ENCODE peak calls at places on chromosome 2, in four cellular contexts. One of them, this sample, is unnamed.

GRCh38 chr2:43224571-43225092 is 1.8 kb downstream of the ZFP36L2 start:
- DNase-seq in HepG2: no peak
- DNase-seq in H1: no peak
- DNase-seq in GM12878: no peak
- DNase-seq in this sample: no peak

GRCh38 chr2:191421950-191422349 is 176.7 kb downstream of the MYO1B start:
- DNase-seq in HepG2: no peak
- DNase-seq in H1: no peak
- DNase-seq in GM12878: no peak
- DNase-seq in this sample: no peak

GRCh38 chr2:128260239-128261138 is 58.2 kb downstream of the HS6ST1 start:
- DNase-seq in HepG2: peak
- DNase-seq in H1: peak
- DNase-seq in GM12878: no peak
- DNase-seq in this sample: no peak

GRCh38 chr2:83665894-83666293 is 793.2 kb downstream of the SUCLG1 start:
- DNase-seq in HepG2: peak
- DNase-seq in H1: no peak
- DNase-seq in GM12878: no peak
- DNase-seq in this sample: no peak

GRCh38 chr2:206774871-206775270 is 9.5 kb downstream of the FASTKD2 start:
- DNase-seq in HepG2: no peak
- DNase-seq in H1: no peak
- DNase-seq in GM12878: no peak
- DNase-seq in this sample: no peak

GRCh38 chr2:41400057-41400665 is 647.7 kb upstream of the PKDCC start:
- DNase-seq in HepG2: peak
- DNase-seq in H1: no peak
- DNase-seq in GM12878: no peak
- DNase-seq in this sample: peak

GRCh38 chr2:196130039-196130825 is 41.1 kb downstream of the STK17B start:
- DNase-seq in HepG2: no peak
- DNase-seq in H1: no peak
- DNase-seq in GM12878: no peak
- DNase-seq in this sample: no peak

GRCh38 chr2:45851576-45852304 is 200.3 kb downstream of the PRKCE start:
- DNase-seq in HepG2: no peak
- DNase-seq in H1: no peak
- DNase-seq in GM12878: no peak
- DNase-seq in this sample: no peak

GRCh38 chr2:45992021-45992745 is 305.0 kb upstream of the EPAS1 start:
- DNase-seq in HepG2: peak
- DNase-seq in H1: no peak
- DNase-seq in GM12878: no peak
- DNase-seq in this sample: no peak

GRCh38 chr2:231200805-231201474 is 2.5 kb downstream of the ARMC9 start:
- DNase-seq in HepG2: no peak
- DNase-seq in H1: no peak
- DNase-seq in GM12878: no peak
- DNase-seq in this sample: no peak

GRCh38 chr2:64748561-64748960 is 94.8 kb upstream of the SERTAD2 start:
- DNase-seq in HepG2: no peak
- DNase-seq in H1: no peak
- DNase-seq in GM12878: no peak
- DNase-seq in this sample: no peak

GRCh38 chr2:226701052-226701451 is 98.6 kb downstream of the IRS1 start:
- DNase-seq in HepG2: no peak
- DNase-seq in H1: no peak
- DNase-seq in GM12878: no peak
- DNase-seq in this sample: no peak

GRCh38 chr2:95044598-95044997 is 19.1 kb downstream of the MAL start:
- DNase-seq in HepG2: no peak
- DNase-seq in H1: no peak
- DNase-seq in GM12878: no peak
- DNase-seq in this sample: no peak

GRCh38 chr2:3377279-3377611 is 373 bp downstream of the EIPR1 start:
- DNase-seq in HepG2: peak
- DNase-seq in H1: no peak
- DNase-seq in GM12878: peak
- DNase-seq in this sample: peak

GRCh38 chr2:217839750-217840107 is 163.1 kb downstream of the TNS1 start:
- DNase-seq in HepG2: no peak
- DNase-seq in H1: no peak
- DNase-seq in GM12878: no peak
- DNase-seq in this sample: no peak

GRCh38 chr2:180481998-180482397 is 474.9 kb upstream of the CWC22 start:
- DNase-seq in HepG2: no peak
- DNase-seq in H1: no peak
- DNase-seq in GM12878: no peak
- DNase-seq in this sample: no peak

GRCh38 chr2:233448220-233448559 is 93.9 kb downstream of the DGKD start:
- DNase-seq in HepG2: peak
- DNase-seq in H1: peak
- DNase-seq in GM12878: no peak
- DNase-seq in this sample: peak

GRCh38 chr2:158688722-158689121 is 106.4 kb upstream of the DAPL1 start:
- DNase-seq in HepG2: no peak
- DNase-seq in H1: no peak
- DNase-seq in GM12878: no peak
- DNase-seq in this sample: no peak

GRCh38 chr2:109285244-109285651 is 156.2 kb downstream of the SH3RF3 start:
- DNase-seq in HepG2: no peak
- DNase-seq in H1: no peak
- DNase-seq in GM12878: no peak
- DNase-seq in this sample: no peak
- TF ChIP-seq SP1 in HepG2: no peak
- TF ChIP-seq SP1 in H1: no peak
- TF ChIP-seq SP1 in GM12878: no peak
- TF ChIP-seq SP1 in this sample: no peak

DNA sequence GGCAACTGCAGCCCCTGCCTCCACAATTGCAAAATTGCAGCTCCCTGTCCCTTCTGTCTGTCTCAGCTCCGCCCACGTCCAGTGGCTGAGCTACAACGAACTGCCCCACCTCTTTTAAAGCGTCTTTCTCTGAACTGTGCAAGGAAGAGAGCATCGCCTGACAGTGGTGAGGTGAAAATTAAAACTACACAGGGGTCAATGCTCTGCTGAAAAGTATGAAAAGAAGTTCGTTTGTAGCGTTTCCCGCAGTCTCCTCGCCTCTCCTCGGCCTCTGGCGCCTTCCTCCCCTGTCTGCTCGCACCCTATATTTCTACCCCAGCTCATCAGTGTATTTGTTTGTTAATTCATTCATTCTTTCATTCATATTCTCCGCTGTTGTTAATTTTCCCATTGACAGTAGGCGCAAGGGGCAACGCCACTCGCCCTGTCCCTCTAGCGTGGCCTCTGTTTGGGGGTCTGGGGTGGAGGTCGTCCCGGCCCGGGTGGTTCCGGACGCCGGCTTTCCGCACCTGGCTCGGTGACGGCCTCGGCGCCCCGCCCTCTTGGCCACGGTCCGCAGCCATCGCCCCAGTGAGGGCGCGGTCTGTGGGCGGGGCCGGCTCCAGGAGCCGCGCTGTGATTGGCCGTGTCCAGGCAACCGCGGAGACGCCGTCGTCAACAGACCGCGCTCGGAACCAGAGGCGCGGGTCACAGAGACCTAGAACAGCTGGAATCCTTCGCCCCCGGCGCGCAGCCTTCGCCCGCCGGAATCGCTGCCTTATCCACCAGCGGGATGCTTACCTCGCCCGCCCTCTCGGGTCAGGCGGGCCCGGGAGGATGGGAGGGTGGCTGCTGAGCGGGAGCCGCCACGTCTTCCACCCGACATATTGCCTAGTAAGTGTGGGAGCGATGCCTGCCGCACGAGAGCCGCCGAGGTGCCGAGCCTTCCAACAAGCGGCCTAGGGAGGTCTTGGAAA is at the start of gene VWA3B:
- DNase-seq in HepG2: no peak
- DNase-seq in H1: peak
- DNase-seq in GM12878: no peak
- DNase-seq in this sample: peak
- TF ChIP-seq SUZ12 in HepG2: no peak
- TF ChIP-seq SUZ12 in H1: peak
- TF ChIP-seq SUZ12 in GM12878: no peak
- TF ChIP-seq SUZ12 in this sample: no peak

GRCh38 chr2:690799-691198 is 13.6 kb upstream of the TMEM18 start:
- DNase-seq in HepG2: no peak
- DNase-seq in H1: no peak
- DNase-seq in GM12878: no peak
- DNase-seq in this sample: no peak

GRCh38 chr2:691825-692224 is 14.6 kb upstream of the TMEM18 start:
- DNase-seq in HepG2: no peak
- DNase-seq in H1: no peak
- DNase-seq in GM12878: no peak
- DNase-seq in this sample: no peak

GRCh38 chr2:693606-694005 is 16.4 kb upstream of the TMEM18 start:
- DNase-seq in HepG2: no peak
- DNase-seq in H1: no peak
- DNase-seq in GM12878: no peak
- DNase-seq in this sample: no peak

GRCh38 chr2:692767-693166 is 15.6 kb upstream of the TMEM18 start:
- DNase-seq in HepG2: no peak
- DNase-seq in H1: no peak
- DNase-seq in GM12878: no peak
- DNase-seq in this sample: no peak

DNA sequence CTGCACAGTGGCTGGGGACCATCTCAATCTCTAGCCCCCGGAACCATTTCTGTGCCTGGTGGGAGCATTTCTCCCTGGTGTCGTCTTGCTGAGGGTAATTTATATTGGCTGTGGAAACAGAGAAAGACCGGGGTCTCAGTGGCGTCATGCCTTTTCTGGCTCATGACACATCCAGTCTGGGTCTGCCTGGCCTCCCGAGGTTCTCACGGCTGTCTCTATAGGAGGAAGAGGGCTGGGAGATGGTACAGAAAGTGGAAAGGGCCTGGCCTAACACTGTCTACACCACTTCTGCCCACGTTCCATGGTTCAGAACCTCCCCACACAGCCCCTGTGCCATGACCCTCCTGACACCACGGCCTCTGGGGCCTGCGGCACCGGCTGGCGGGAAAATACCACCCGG is 15.1 kb upstream of the TMEM18 start:
- DNase-seq in HepG2: no peak
- DNase-seq in H1: no peak
- DNase-seq in GM12878: no peak
- DNase-seq in this sample: no peak
- TF ChIP-seq SP1 in HepG2: no peak
- TF ChIP-seq SP1 in H1: no peak
- TF ChIP-seq SP1 in GM12878: no peak
- TF ChIP-seq SP1 in this sample: no peak

DNA sequence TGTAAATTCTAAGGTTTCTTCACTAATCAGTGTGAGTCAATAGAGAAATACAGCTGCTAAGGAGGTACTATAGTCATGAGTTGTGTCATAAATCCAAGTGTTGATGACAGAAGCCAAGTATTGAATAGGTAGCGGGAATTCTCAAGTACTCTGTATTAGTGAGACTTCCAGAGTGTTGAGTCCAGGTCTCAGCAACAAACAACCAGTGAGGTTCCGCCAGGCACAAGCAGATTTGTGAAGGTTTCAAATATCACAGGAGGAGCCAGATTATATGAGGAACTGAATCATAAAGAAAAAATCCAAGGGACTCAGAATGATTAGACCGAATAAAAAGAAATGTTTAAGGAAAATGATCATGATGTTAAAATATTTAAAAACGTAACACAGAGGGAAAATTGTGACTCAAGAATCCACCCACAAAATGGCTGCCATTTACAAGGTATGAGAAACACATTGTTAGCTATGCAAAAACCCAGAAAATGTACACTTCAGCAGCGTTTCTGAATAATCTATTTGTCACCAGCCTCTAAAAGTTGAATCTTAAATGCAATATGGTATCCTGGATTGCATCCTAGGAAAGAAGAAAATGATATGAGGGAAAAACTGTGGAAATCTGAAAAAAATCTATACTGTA is 27.3 kb upstream of the EVA1A start:
- DNase-seq in HepG2: no peak
- DNase-seq in H1: no peak
- DNase-seq in GM12878: no peak
- DNase-seq in this sample: no peak
- TF ChIP-seq SUZ12 in HepG2: no peak
- TF ChIP-seq SUZ12 in H1: no peak
- TF ChIP-seq SUZ12 in GM12878: no peak
- TF ChIP-seq SUZ12 in this sample: no peak

DNA sequence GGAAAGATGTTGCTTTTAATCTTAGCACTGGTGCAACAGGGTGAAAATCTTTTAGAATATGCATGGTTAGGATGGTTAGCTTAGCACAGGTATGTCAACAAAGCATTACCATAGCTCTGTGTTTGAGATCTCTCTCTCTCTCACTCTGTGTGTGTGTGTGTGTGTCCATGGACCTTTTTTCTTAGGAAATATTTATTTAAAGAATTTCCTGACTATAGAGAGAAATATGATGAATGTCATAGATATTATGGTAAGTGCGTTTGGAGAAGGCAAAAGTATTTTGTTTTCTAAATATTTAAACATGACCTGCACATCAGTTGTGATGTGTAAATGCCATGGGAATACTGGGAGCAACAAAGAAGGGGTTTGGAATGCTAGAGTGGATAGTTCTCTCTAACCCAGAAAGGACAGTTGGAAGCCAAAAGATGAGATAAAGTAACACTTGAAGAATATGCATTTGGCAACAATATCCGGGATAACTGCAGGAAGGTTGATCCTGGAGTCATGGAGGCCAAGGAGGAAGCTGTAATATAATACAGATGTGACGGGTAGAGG is 3.9 kb upstream of the TMEM178A start:
- DNase-seq in HepG2: no peak
- DNase-seq in H1: no peak
- DNase-seq in GM12878: no peak
- DNase-seq in this sample: no peak
- TF ChIP-seq SP1 in HepG2: no peak
- TF ChIP-seq SP1 in H1: no peak
- TF ChIP-seq SP1 in GM12878: no peak
- TF ChIP-seq SP1 in this sample: no peak

DNA sequence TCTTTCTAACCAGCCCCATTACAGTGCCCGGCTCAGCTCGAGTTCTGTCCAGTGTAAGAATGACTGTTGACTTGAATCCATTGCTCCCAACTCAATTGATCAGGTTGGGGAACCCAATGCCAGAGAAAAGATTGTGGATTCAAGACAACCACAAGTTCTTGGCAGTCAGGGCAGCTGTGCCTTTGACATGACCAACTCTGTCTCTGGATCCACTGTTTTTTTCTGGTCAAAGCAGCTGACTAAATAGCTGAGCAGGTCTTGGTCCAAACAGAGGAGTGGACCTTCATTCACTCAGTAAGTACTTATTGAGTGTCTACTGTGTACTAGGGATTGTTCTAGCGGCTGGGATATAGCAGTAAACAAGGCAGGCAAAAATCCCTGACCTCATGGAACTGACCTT is 6.3 kb upstream of the ATOH8 start:
- DNase-seq in HepG2: no peak
- DNase-seq in H1: no peak
- DNase-seq in GM12878: no peak
- DNase-seq in this sample: no peak
- TF ChIP-seq SUZ12 in HepG2: no peak
- TF ChIP-seq SUZ12 in H1: no peak
- TF ChIP-seq SUZ12 in GM12878: no peak
- TF ChIP-seq SUZ12 in this sample: no peak

This sample was measured in HEK293T.